ENCODE peak calls at places on chromosomes 16 and 17, in seven cellular contexts. J is mucosa of gallbladder; P is lower leg skin; D is Calu3; M is activated gamma-delta T cell treated with anti-CD3 and anti-CD28 coated beads, Interleukin-2, amount 50 U/mL, for 16 hours; O is ovary; R is AG04449. S is an unnamed sample.
A peak's percentile ranks its signal among the peaks of the same experiment; 100 is the strongest.

GRCh38 chr16:64116151-64116550 is 1005.7 kb downstream of the CDH11 start:
- DNase-seq in M (no peak), J (no peak), P (no peak), R (no peak), D (no peak), O (no peak), S (no peak)

GRCh38 chr16:2056077-2056476 is 8.3 kb downstream of the TSC2 start:
- DNase-seq in M (no peak), R (no peak), P (no peak), D (no peak), J (no peak), O (no peak), S (no peak)

GRCh38 chr16:81730090-81731051 is 48.7 kb upstream of the PLCG2 start:
- DNase-seq in P (peak; percentile 96), R (peak; percentile 3), O (peak; percentile 96), J (peak; percentile 89), M (peak; percentile 28), D (peak; percentile 91), S (no peak)

GRCh38 chr17:34827008-34827407 is 134.3 kb downstream of the CCT6B start:
- DNase-seq in D (peak; percentile 34), O (no peak), M (no peak), P (no peak), J (peak; percentile 61), R (no peak), S (no peak)

GRCh38 chr17:55295411-55296170 is 30.8 kb downstream of the HLF start:
- DNase-seq in J (peak; percentile 49), R (no peak), D (peak; percentile 66), P (no peak), M (peak; percentile 12), O (peak; percentile 53), S (no peak)

GRCh38 chr16:50653633-50654524 is 27.2 kb downstream of the SNX20 start:
- DNase-seq in P (no peak), D (peak; percentile 37), M (no peak), R (no peak), O (no peak), J (no peak), S (no peak)

GRCh38 chr16:12160815-12161550 is 184.4 kb downstream of the SNX29 start:
- DNase-seq in R (no peak), D (no peak), P (no peak), J (no peak), O (peak; percentile 33), M (no peak), S (no peak)

GRCh38 chr17:32349503-32349853 is 479 bp upstream of the ZNF207 start:
- DNase-seq in D (no peak), M (no peak), P (no peak), O (no peak), R (no peak), J (no peak), S (no peak)

GRCh38 chr17:77863814-77864161 is 94.7 kb upstream of the TNRC6C start:
- DNase-seq in R (no peak), J (peak; percentile 44), D (no peak), M (no peak), P (no peak), O (no peak), S (no peak)

GRCh38 chr16:85759631-85760419 is 8.9 kb upstream of the C16orf74 start:
- DNase-seq in D (peak; percentile 85), P (no peak), J (no peak), R (no peak), M (no peak), O (no peak), S (no peak)

GRCh38 chr16:15949210-15950166 is at the start of gene ABCC1:
- DNase-seq in J (no peak), O (peak; percentile 46), M (peak; percentile 61), R (no peak), P (peak; percentile 87), D (peak; percentile 59), S (no peak)

GRCh38 chr17:4721203-4722135 is 9.8 kb upstream of the MED11 start:
- DNase-seq in R (no peak), O (no peak), M (no peak), P (no peak), J (peak; percentile 84), D (peak; percentile 63), S (no peak)

GRCh38 chr17:32265192-32265895 is at the start of gene RHBDL3:
- DNase-seq in P (no peak), D (no peak), J (no peak), O (peak; percentile 64), M (no peak), R (no peak), S (no peak)

GRCh38 chr17:45338023-45338781 is 21.4 kb upstream of the MAP3K14 start:
- DNase-seq in O (no peak), M (no peak), R (no peak), D (no peak), J (no peak), P (peak; percentile 87), S (no peak)

GRCh38 chr17:278055-279028 is 74.3 kb downstream of the RPH3AL start:
- DNase-seq in P (peak; percentile 72), O (peak; percentile 2), R (no peak), M (no peak), J (no peak), D (no peak), S (no peak)

GRCh38 chr16:85868495-85868894 is 30.5 kb upstream of the IRF8 start:
- DNase-seq in J (no peak), D (no peak), R (no peak), O (no peak), P (no peak), M (no peak), S (no peak)

GRCh38 chr16:70594569-70594968 is 51.8 kb upstream of the IL34 start:
- DNase-seq in P (peak; percentile 89), J (peak; percentile 53), M (no peak), O (peak; percentile 43), D (no peak), R (no peak), S (no peak)

GRCh38 chr16:1890701-1891035 is 18.7 kb upstream of the MEIOB start:
- DNase-seq in J (no peak), D (no peak), P (no peak), O (no peak), M (no peak), R (no peak), S (no peak)

GRCh38 chr17:60863892-60864673 is 186.4 kb downstream of the BCAS3 start:
- DNase-seq in O (no peak), M (no peak), J (no peak), R (no peak), D (no peak), P (no peak), S (no peak)

GRCh38 chr16:53098526-53099317 is 43.9 kb downstream of the CHD9 start:
- DNase-seq in R (no peak), O (peak; percentile 82), J (peak; percentile 75), D (peak; percentile 76), P (peak; percentile 96), M (peak; percentile 35), S (no peak)

GRCh38 chr16:85137323-85138072 is 25.2 kb upstream of the CIBAR2 start:
- DNase-seq in R (no peak), P (peak; percentile 98), J (peak; percentile 91), M (no peak), D (peak; percentile 71), O (peak; percentile 97), S (peak; percentile 70)

GRCh38 chr17:38598536-38598935 is 7.2 kb downstream of the SRCIN1 start:
- DNase-seq in O (no peak), R (no peak), J (peak; percentile 34), D (peak; percentile 98), M (no peak), P (no peak), S (no peak)

GRCh38 chr16:20040011-20040410 is 33.7 kb downstream of the GPR139 start:
- DNase-seq in D (no peak), O (no peak), J (no peak), M (no peak), R (no peak), P (no peak), S (no peak)

GRCh38 chr17:67818110-67819002 is 6.9 kb upstream of the BPTF start:
- DNase-seq in M (no peak), D (no peak), P (peak; percentile 58), J (no peak), O (no peak), R (no peak), S (no peak)

GRCh38 chr17:40956401-40957254 is 10.1 kb downstream of the KRT39 start:
- DNase-seq in D (peak; percentile 88), M (no peak), J (peak; percentile 56), R (peak; percentile 100), O (no peak), P (no peak), S (peak; percentile 99)

GRCh38 chr17:49101054-49101534 is 31.5 kb upstream of the B4GALNT2 start:
- DNase-seq in P (peak; percentile 42), O (no peak), J (peak; percentile 62), D (peak; percentile 90), R (no peak), M (no peak), S (peak; percentile 51)

GRCh38 chr17:41520821-41521521 is 2.3 kb upstream of the KRT15 start:
- DNase-seq in J (no peak), D (peak; percentile 70), P (no peak), M (no peak), O (no peak), R (no peak), S (no peak)

GRCh38 chr17:72492941-72493340 is 372.1 kb downstream of the SOX9 start:
- DNase-seq in P (no peak), O (no peak), M (no peak), R (no peak), J (no peak), D (no peak), S (no peak)

GRCh38 chr16:75494696-75495601 is at the start of gene CHST6:
- DNase-seq in M (no peak), O (no peak), J (no peak), P (no peak), D (peak; percentile 76), R (no peak), S (no peak)

GRCh38 chr17:76381633-76382304 is 2.6 kb upstream of the SPHK1 start:
- DNase-seq in D (no peak), M (no peak), J (no peak), O (no peak), R (no peak), P (no peak), S (no peak)

GRCh38 chr17:81621494-81622230 is 15.2 kb downstream of the NPLOC4 start:
- DNase-seq in O (peak; percentile 38), J (no peak), D (no peak), R (no peak), P (no peak), M (no peak), S (no peak)